ENCODE peak calls at places on chromosome 4, in six cellular contexts. H, J, Z, C, O and S are unnamed samples.

GRCh38 chr4:1459081-1459480 is 52.8 kb upstream of the NKX1-1 start:
- DNase-seq in H (peak), J (no peak), Z (no peak), C (no peak), O (no peak), S (no peak)

GRCh38 chr4:3708103-3708510 is 58.1 kb upstream of the ADRA2C start:
- DNase-seq in H (peak), J (no peak), Z (no peak), C (no peak), O (no peak), S (no peak)

GRCh38 chr4:159016527-159017137 is 86.2 kb upstream of the RAPGEF2 start:
- DNase-seq in H (no peak), J (no peak), Z (no peak), C (peak), O (no peak), S (no peak)

GRCh38 chr4:25663778-25664177 is 8.1 kb downstream of the SLC34A2 start:
- DNase-seq in H (no peak), J (no peak), Z (no peak), C (no peak), O (no peak), S (no peak)

GRCh38 chr4:172650758-172651495 is 517.7 kb upstream of the GALNT7 start:
- DNase-seq in H (no peak), J (no peak), Z (no peak), C (no peak), O (no peak), S (no peak)

GRCh38 chr4:157887316-157887715 is 285.5 kb downstream of the GASK1B start:
- DNase-seq in H (no peak), J (no peak), Z (no peak), C (no peak), O (no peak), S (no peak)

GRCh38 chr4:177123811-177124210 is 185.9 kb upstream of the NEIL3 start:
- DNase-seq in H (no peak), J (no peak), Z (no peak), C (no peak), O (no peak), S (no peak)

GRCh38 chr4:43132010-43132582 is 239.6 kb downstream of the GRXCR1 start:
- DNase-seq in H (no peak), J (peak), Z (peak), C (peak), O (peak), S (no peak)

GRCh38 chr4:121950680-121951569 is 935 bp downstream of the TRPC3 start:
- DNase-seq in H (peak), J (no peak), Z (no peak), C (peak), O (no peak), S (no peak)

GRCh38 chr4:73308286-73308685 is 49.7 kb upstream of the ANKRD17 start:
- DNase-seq in H (no peak), J (no peak), Z (no peak), C (peak), O (no peak), S (no peak)

GRCh38 chr4:1285790-1286553 is 3.7 kb upstream of the MAEA start:
- DNase-seq in H (no peak), J (no peak), Z (no peak), C (peak), O (no peak), S (no peak)

GRCh38 chr4:52780627-52781354 is 29.6 kb upstream of the ERVMER34-1 start:
- DNase-seq in H (no peak), J (no peak), Z (no peak), C (peak), O (no peak), S (no peak)

GRCh38 chr4:26151615-26152014 is 169.2 kb upstream of the RBPJ start:
- DNase-seq in H (no peak), J (no peak), Z (no peak), C (no peak), O (peak), S (no peak)

GRCh38 chr4:127967141-127967775 is 2.1 kb downstream of the ABHD18 start:
- DNase-seq in H (no peak), J (no peak), Z (no peak), C (no peak), O (no peak), S (no peak)

GRCh38 chr4:182645511-182645910 is 271.7 kb downstream of the DCTD start:
- DNase-seq in H (no peak), J (no peak), Z (no peak), C (no peak), O (no peak), S (no peak)

GRCh38 chr4:7810792-7811535 is 128.7 kb downstream of the AFAP1 start:
- DNase-seq in H (no peak), J (no peak), Z (no peak), C (no peak), O (no peak), S (no peak)

GRCh38 chr4:170052919-170053318 is 26.7 kb upstream of the MFAP3L start:
- DNase-seq in H (no peak), J (no peak), Z (no peak), C (no peak), O (no peak), S (no peak)

GRCh38 chr4:54929459-54929858 is 195.9 kb downstream of the KDR start:
- DNase-seq in H (no peak), J (no peak), Z (no peak), C (no peak), O (no peak), S (no peak)

GRCh38 chr4:179872751-179873150 is 2370.5 kb upstream of the TENM3 start:
- DNase-seq in H (no peak), J (no peak), Z (no peak), C (no peak), O (no peak), S (no peak)

GRCh38 chr4:158814636-158815035 is 45.8 kb downstream of the FNIP2 start:
- DNase-seq in H (no peak), J (no peak), Z (no peak), C (no peak), O (no peak), S (no peak)

GRCh38 chr4:39987505-39987904 is 9.8 kb upstream of the PDS5A start:
- DNase-seq in H (no peak), J (no peak), Z (no peak), C (no peak), O (no peak), S (no peak)

GRCh38 chr4:156954598-156954997 is 17.0 kb downstream of the PDGFC start:
- DNase-seq in H (no peak), J (no peak), Z (no peak), C (no peak), O (no peak), S (peak)

GRCh38 chr4:110620352-110621327 is 2.2 kb downstream of the PITX2 start:
- DNase-seq in H (no peak), J (no peak), Z (no peak), C (peak), O (no peak), S (peak)

GRCh38 chr4:68368566-68369473 is 18.9 kb upstream of the YTHDC1 start:
- DNase-seq in H (no peak), J (no peak), Z (no peak), C (no peak), O (no peak), S (no peak)

GRCh38 chr4:183945741-183946140 is 40.6 kb downstream of the STOX2 start:
- DNase-seq in H (no peak), J (no peak), Z (no peak), C (no peak), O (no peak), S (no peak)
- H3K27ac ChIP-seq in H (no peak), J (no peak), Z (no peak), C (no peak), O (no peak), S (no peak)

GRCh38 chr4:76053730-76054129 is 17.9 kb upstream of the CXCL11 start:
- DNase-seq in H (no peak), J (no peak), Z (no peak), C (no peak), O (no peak), S (no peak)
- H3K27ac ChIP-seq in H (no peak), J (no peak), Z (peak), C (no peak), O (no peak), S (no peak)

DNA sequence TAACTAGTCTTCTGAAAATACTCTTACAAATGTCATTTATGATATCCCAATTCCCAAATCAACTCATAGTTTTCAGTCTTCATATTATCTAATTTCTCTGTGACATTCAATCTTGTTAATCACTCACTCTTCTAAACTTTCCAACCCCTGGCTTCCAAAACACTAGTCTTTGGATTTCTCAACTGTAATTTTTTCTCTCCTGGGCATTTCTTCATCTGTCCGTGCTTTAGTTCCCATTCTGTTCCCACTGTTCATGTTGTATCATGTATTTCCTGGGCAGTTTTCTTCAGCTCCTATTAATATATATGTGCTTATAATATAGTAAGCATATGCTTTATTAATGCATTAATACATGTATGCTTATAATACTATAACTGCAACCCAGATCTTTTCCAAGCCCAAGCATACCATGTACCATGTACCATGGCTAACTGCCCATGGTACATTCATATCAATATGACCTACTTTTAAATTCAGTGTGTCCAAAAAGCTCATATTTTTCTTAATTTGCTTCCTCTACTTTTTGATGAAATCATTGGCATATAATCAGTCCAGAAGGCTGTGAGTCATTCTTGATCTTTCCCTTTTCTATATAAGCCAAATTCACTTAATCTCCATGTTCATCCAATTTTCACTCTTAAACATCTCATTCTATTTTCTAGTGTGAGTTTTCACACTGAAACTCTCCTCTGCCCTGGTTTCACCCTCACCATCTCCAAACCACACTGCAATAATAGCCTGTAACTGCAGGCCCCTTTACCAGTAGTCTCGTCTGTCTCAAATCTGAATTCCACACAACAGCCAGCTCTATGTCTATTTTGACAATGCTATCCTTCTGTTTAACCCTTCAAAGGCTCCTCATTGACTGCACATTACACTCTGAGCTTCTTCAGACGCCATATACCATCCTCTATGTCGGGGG is 21.3 kb upstream of the GK2 start:
- DNase-seq in H (no peak), J (no peak), Z (no peak), C (no peak), O (no peak), S (no peak)
- H3K27ac ChIP-seq in H (peak), J (no peak), Z (no peak), C (no peak), O (peak), S (peak)

DNA sequence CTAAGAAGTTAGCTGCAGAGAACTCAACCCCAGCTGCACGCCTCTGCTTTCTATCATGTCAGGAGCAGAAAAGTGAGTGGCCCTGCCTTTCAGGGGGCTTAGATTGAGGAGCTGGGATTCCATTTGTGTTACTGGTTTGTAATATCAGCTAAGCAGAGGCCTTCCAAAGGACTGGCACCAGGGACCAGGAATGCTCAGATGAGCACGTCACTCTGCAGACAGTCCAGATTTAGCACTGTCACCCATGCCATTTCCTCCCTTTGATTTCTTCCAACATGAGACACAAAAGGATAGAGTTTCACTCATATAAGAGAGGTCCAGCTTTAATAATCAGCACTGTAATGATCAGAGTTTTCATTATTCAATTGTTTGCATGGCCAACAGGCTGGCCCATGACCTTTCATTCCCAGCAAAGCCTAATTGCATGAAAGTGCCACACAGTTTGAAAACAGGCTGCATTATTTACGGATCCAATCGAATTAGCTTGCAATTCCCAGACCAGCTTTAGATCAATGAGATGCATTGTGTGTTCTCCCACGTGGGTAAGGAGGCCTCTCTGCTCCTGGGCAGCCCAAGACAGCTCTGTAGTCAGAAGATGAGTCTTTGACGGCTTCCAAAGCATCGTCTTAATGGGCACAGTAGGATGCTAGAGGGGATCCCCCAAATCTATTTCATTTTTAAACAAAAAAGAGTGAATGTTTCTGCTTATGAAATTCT is 9.8 kb upstream of the SLC2A9 start:
- DNase-seq in H (no peak), J (no peak), Z (no peak), C (no peak), O (no peak), S (no peak)
- H3K27ac ChIP-seq in H (no peak), J (peak), Z (no peak), C (no peak), O (peak), S (peak)

DNA sequence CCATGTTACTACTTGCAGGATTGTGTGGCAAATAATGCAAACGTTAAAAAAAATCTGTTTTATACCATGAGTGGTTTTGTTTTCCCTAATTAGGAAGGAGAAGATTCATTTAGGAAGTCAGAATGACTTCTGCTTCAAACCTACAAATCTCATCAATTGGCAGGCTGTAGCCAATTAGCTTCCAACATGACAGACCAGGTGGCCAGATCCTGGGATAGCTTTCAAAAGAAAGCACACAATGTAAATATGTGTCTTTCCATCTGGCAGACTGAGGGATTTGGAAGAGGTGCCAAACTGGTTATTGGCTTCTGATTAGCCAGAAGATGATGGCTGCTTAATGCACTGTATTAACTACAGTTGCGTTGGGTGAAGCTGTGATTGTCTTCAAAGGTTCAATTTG is 432.8 kb downstream of the ANKRD50 start:
- DNase-seq in H (no peak), J (no peak), Z (no peak), C (peak), O (no peak), S (no peak)
- H3K27ac ChIP-seq in H (no peak), J (no peak), Z (no peak), C (no peak), O (no peak), S (no peak)

DNA sequence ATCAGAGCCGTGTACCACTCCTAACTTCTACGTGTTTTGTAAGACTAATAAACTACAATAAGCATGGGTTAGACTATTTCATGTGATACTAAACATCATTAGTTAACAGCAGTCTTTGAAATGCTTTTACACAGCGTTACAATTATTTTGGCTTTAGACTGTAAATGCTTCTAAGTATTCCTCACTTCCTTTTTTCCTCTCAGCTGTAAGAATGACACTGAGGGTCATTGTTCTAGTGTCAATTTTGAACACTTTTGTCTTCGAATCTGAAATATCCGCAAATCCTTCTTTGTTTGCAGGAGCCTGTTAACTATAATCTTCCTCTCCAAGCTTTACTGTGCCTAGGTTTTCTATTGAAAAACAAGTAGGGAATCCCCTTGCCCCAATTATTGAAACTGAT is 1.5 kb downstream of the ABCE1 start:
- DNase-seq in H (no peak), J (no peak), Z (no peak), C (no peak), O (no peak), S (no peak)
- H3K27ac ChIP-seq in H (no peak), J (no peak), Z (no peak), C (no peak), O (peak), S (peak)

GRCh38 chr4:138262058-138262838 is 20.1 kb upstream of the SLC7A11 start:
- DNase-seq in H (no peak), J (no peak), Z (no peak), C (no peak), O (no peak), S (no peak)

GRCh38 chr4:138269175-138269574 is 27.0 kb upstream of the SLC7A11 start:
- DNase-seq in H (no peak), J (no peak), Z (no peak), C (no peak), O (no peak), S (no peak)

GRCh38 chr4:138263438-138263837 is 21.3 kb upstream of the SLC7A11 start:
- DNase-seq in H (no peak), J (no peak), Z (no peak), C (no peak), O (no peak), S (no peak)

GRCh38 chr4:138267835-138268234 is 25.7 kb upstream of the SLC7A11 start:
- DNase-seq in H (no peak), J (no peak), Z (no peak), C (peak), O (no peak), S (no peak)

GRCh38 chr4:138266948-138267347 is 24.8 kb upstream of the SLC7A11 start:
- DNase-seq in H (no peak), J (no peak), Z (no peak), C (no peak), O (no peak), S (no peak)
- H3K27ac ChIP-seq in H (no peak), J (no peak), Z (no peak), C (no peak), O (no peak), S (no peak)

GRCh38 chr4:165175879-165176278 is 31.5 kb upstream of the KLHL2 start:
- DNase-seq in H (no peak), J (no peak), Z (peak), C (no peak), O (no peak), S (no peak)

GRCh38 chr4:165170819-165171218 is 36.5 kb upstream of the KLHL2 start:
- DNase-seq in H (no peak), J (no peak), Z (no peak), C (no peak), O (no peak), S (no peak)
- H3K27ac ChIP-seq in H (no peak), J (no peak), Z (no peak), C (no peak), O (no peak), S (no peak)

DNA sequence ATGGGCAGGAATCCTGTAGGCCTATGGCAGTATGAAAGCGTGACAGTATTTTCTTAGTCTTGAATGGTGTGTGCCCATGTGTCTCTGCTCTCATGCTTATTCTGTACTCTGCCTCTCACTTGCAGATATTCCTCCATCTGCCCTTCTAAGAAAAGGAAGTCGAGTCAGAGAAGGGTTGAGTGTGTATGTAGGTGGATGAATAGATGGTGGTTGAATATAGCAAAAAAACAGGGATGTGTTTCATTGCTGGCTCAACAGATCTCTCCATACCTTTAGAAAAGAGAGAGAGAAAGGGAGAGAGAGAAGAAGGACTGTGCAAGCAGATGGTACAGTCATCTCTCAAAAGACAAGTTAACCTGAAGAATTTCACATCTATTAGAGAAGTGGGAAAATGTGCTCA is 381.5 kb downstream of the FBXW7 start:
- DNase-seq in H (no peak), J (no peak), Z (no peak), C (no peak), O (no peak), S (no peak)
- H3K27ac ChIP-seq in H (no peak), J (no peak), Z (no peak), C (no peak), O (no peak), S (no peak)

GRCh38 chr4:184851200-184851541 is 25.4 kb upstream of the ACSL1 start:
- DNase-seq in H (no peak), J (no peak), Z (no peak), C (no peak), O (no peak), S (no peak)

GRCh38 chr4:184849184-184849583 is 23.4 kb upstream of the ACSL1 start:
- DNase-seq in H (no peak), J (no peak), Z (no peak), C (no peak), O (no peak), S (no peak)

GRCh38 chr4:184848510-184848909 is 22.7 kb upstream of the ACSL1 start:
- DNase-seq in H (no peak), J (no peak), Z (no peak), C (no peak), O (no peak), S (no peak)

GRCh38 chr4:184853385-184853784 is 27.6 kb upstream of the ACSL1 start:
- DNase-seq in H (no peak), J (no peak), Z (no peak), C (no peak), O (no peak), S (no peak)

DNA sequence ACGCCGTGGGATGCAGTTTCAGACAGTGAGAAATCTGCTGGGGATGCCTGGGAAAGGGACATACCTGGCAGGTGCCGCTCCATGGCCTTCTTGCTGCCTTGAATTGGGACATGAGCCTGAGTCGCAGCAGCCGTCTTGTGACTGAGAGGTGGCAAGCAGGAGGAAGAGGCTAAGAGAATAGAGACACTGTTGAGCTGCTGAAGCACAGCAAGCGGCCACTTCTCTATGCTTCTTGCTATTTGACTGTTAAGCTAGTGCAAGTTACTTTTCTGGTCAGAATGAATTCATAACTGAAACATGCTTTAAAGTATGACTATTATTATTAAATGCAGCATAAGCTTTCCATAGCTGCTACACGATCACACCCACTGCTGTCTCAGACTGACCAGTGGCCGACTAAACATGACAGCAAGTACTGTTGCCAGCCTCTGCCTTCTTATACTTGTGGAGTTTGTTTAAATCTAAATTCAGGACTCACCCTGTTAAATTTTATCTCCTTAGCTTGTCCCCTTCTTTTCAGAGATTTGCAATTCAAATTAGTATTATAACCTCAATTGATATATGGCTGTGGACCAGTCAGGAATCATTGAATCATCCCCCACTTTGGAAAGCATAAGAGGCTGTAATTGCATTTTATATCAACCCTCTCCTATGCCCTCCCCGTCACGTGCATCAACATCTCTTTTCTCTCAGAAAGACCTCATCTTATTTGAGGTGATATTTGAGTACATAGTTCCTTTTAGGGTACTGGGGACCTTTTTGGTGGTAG is 24.8 kb upstream of the ACSL1 start:
- DNase-seq in H (no peak), J (no peak), Z (no peak), C (no peak), O (no peak), S (no peak)
- H3K27ac ChIP-seq in H (no peak), J (no peak), Z (no peak), C (no peak), O (no peak), S (no peak)